ENCODE peak calls at places on chromosomes 6 and 20, in six cellular contexts. D is HEK293T, R is activated T-cell treated with anti-CD3 and anti-CD28 coated beads for 1 hour, J is endothelial cell, S is GF-D8, T is GOT3. Z is an unnamed sample.
A peak's percentile ranks its signal among the peaks of the same experiment; 100 is the strongest.

GRCh38 chr6:163263998-163264661 is 150.4 kb upstream of the QKI start:
- DNase-seq in J (no peak), T (no peak), R (no peak), S (no peak), D (no peak), Z (no peak)

GRCh38 chr6:34190504-34191122 is 44.7 kb upstream of the GRM4 start:
- DNase-seq in T (no peak), R (no peak), J (peak; percentile 21), S (no peak), D (no peak), Z (no peak)

GRCh38 chr6:153074761-153075160 is 56.3 kb downstream of the RGS17 start:
- DNase-seq in S (no peak), D (no peak), R (no peak), J (no peak), T (no peak), Z (no peak)

GRCh38 chr6:51019785-51020184 is 201.1 kb downstream of the TFAP2B start:
- DNase-seq in R (no peak), S (no peak), T (no peak), J (no peak), D (no peak), Z (no peak)

GRCh38 chr6:135458051-135458450 is 39.5 kb downstream of the AHI1 start:
- DNase-seq in S (no peak), R (no peak), D (no peak), T (no peak), J (no peak), Z (no peak)

GRCh38 chr6:41577865-41578713 is 31.9 kb downstream of the FOXP4 start:
- DNase-seq in S (no peak), R (no peak), J (peak; percentile 44), D (peak; percentile 33), T (peak; percentile 13), Z (no peak)

GRCh38 chr6:170165085-170165484 is 125.8 kb downstream of the DLL1 start:
- DNase-seq in R (no peak), J (no peak), D (no peak), S (no peak), T (no peak), Z (no peak)

GRCh38 chr6:168035098-168035660 is 37.7 kb downstream of the KIF25 start:
- DNase-seq in R (no peak), S (no peak), D (peak; percentile 83), J (peak; percentile 72), T (no peak), Z (no peak)

GRCh38 chr6:47752801-47753200 is 29.0 kb upstream of the OPN5 start:
- DNase-seq in J (no peak), T (no peak), D (no peak), S (no peak), R (no peak), Z (no peak)

GRCh38 chr6:38725414-38726183 is 10.5 kb downstream of the DNAH8 start:
- DNase-seq in R (no peak), S (no peak), T (no peak), J (no peak), D (no peak), Z (no peak)

GRCh38 chr6:37671061-37671460 is 26.6 kb downstream of the MDGA1 start:
- DNase-seq in S (no peak), T (no peak), J (no peak), D (no peak), R (no peak), Z (no peak)

GRCh38 chr6:45663181-45664180 is 285.7 kb upstream of the SUPT3H start:
- DNase-seq in S (no peak), D (no peak), J (peak; percentile 49), T (no peak), R (peak; percentile 20), Z (peak; percentile 21)

GRCh38 chr20:38094373-38094775 is 60.8 kb downstream of the RPRD1B start:
- DNase-seq in D (no peak), T (no peak), S (peak; percentile 75), R (no peak), J (no peak), Z (peak; percentile 82)

GRCh38 chr6:148693882-148694484 is 52.8 kb upstream of the UST start:
- DNase-seq in S (peak; percentile 63), D (no peak), J (no peak), R (no peak), T (no peak), Z (peak; percentile 7)

GRCh38 chr20:62452475-62453095 is 23.2 kb downstream of the GATA5 start:
- DNase-seq in T (no peak), S (no peak), D (no peak), R (no peak), J (no peak), Z (no peak)

GRCh38 chr20:13492001-13492480 is 146.7 kb downstream of the TASP1 start:
- DNase-seq in D (peak; percentile 12), T (no peak), S (no peak), R (no peak), J (peak; percentile 19), Z (no peak)

GRCh38 chr6:100269189-100269588 is 195.5 kb downstream of the SIM1 start:
- DNase-seq in J (no peak), R (no peak), D (no peak), S (no peak), T (no peak), Z (no peak)

GRCh38 chr6:112606726-112607125 is 259.6 kb downstream of the RFPL4B start:
- DNase-seq in R (no peak), T (no peak), S (no peak), J (no peak), D (no peak), Z (no peak)

GRCh38 chr6:20213271-20213798 is 1.1 kb upstream of the MBOAT1 start:
- DNase-seq in D (no peak), T (no peak), J (no peak), S (peak; percentile 63), R (no peak), Z (peak; percentile 52)

GRCh38 chr20:63009988-63010769 is 3.4 kb upstream of the BHLHE23 start:
- DNase-seq in J (no peak), R (peak; percentile 52), S (no peak), T (no peak), D (no peak), Z (no peak)

GRCh38 chr6:149454405-149454848 is 30.4 kb downstream of the ZC3H12D start:
- DNase-seq in R (no peak), D (no peak), T (peak; percentile 73), S (peak; percentile 19), J (no peak), Z (peak; percentile 14)